ENCODE peak calls at places on chromosomes 6 and 20, in five cellular contexts. C is nephron progenitor cell; O is RCC 7860; G is naive thymus-derived CD4-positive, alpha-beta T cell; Q is fibroblast of lung. K is an unnamed sample.

GRCh38 chr20:64151634-64152530 is 12.4 kb upstream of the MYT1 start:
- DNase-seq in G (no peak), O (peak; percentile 26), C (no peak), Q (no peak), K (no peak)

GRCh38 chr6:110528051-110528929 is 51.9 kb upstream of the SLC22A16 start:
- DNase-seq in C (peak; percentile 47), G (peak; percentile 43), O (peak; percentile 64), Q (peak; percentile 81), K (peak; percentile 29)

GRCh38 chr20:34294563-34294962 is 8.6 kb downstream of the AHCY start:
- DNase-seq in O (no peak), C (no peak), G (no peak), Q (no peak), K (no peak)

GRCh38 chr20:56580226-56580625 is 47.2 kb downstream of the FAM209B start:
- DNase-seq in C (no peak), O (no peak), G (no peak), Q (no peak), K (no peak)

GRCh38 chr20:50571466-50571865 is 61.3 kb downstream of the PTPN1 start:
- DNase-seq in O (no peak), G (no peak), Q (no peak), C (no peak), K (no peak)

GRCh38 chr6:81689580-81689979 is 62.9 kb downstream of the TENT5A start:
- DNase-seq in G (no peak), C (no peak), Q (no peak), O (no peak), K (no peak)

GRCh38 chr20:32450484-32451061 is 92.4 kb downstream of the ASXL1 start:
- DNase-seq in C (no peak), G (no peak), Q (no peak), O (no peak), K (no peak)

GRCh38 chr20:56916345-56916622 is 287.2 kb downstream of the TFAP2C start:
- DNase-seq in G (no peak), O (no peak), Q (no peak), C (no peak), K (no peak)

GRCh38 chr20:50724851-50725721 is 6.3 kb upstream of the PARD6B start:
- DNase-seq in C (peak; percentile 64), G (no peak), Q (peak; percentile 84), O (peak; percentile 100), K (no peak)

GRCh38 chr6:157648561-157648960 is 174.5 kb upstream of the SNX9 start:
- DNase-seq in O (peak; percentile 16), C (no peak), Q (no peak), G (no peak), K (no peak)

GRCh38 chr20:34058831-34059230 is 53.2 kb downstream of the EIF2S2 start:
- DNase-seq in C (no peak), O (peak; percentile 42), G (peak; percentile 59), Q (no peak), K (peak; percentile 40)

GRCh38 chr20:64053841-64054661 is 4.6 kb upstream of the SOX18 start:
- DNase-seq in Q (peak; percentile 32), O (peak; percentile 41), G (no peak), C (peak; percentile 47), K (no peak)

GRCh38 chr6:105892577-105893262 is 193.4 kb upstream of the PRDM1 start:
- DNase-seq in G (no peak), O (no peak), C (no peak), Q (no peak), K (no peak)